ENCODE peak calls at places on chromosomes 5 and 9, in six cellular contexts. M is A549, C is vagina, O is tibial artery, V is endothelial cell, J is GM12865. L is an unnamed sample.

GRCh38 chr9:137301086-137301947 is 754 bp downstream of the NRARP start:
- DNase-seq in C (no peak), V (peak), J (peak), O (no peak), M (peak), L (peak)

GRCh38 chr9:78866228-78867132 is 569.6 kb downstream of the PSAT1 start:
- DNase-seq in V (no peak), J (no peak), C (no peak), M (peak), O (no peak), L (no peak)

GRCh38 chr9:114898741-114899140 is 31.6 kb downstream of the TNFSF8 start:
- DNase-seq in M (no peak), C (no peak), V (no peak), O (peak), J (peak), L (no peak)

GRCh38 chr5:168188182-168188581 is 103.3 kb upstream of the WWC1 start:
- DNase-seq in J (no peak), C (no peak), V (no peak), M (no peak), O (no peak), L (no peak)

GRCh38 chr9:94791431-94791830 is 64.9 kb downstream of the AOPEP start:
- DNase-seq in C (no peak), V (no peak), J (no peak), M (no peak), O (no peak), L (no peak)

GRCh38 chr5:5134107-5134506 is 6.0 kb upstream of the ADAMTS16 start:
- DNase-seq in V (no peak), J (no peak), M (no peak), C (no peak), O (no peak), L (no peak)

GRCh38 chr9:71285191-71285656 is 163.8 kb upstream of the TRPM3 start:
- DNase-seq in V (peak), J (peak), C (no peak), M (peak), O (peak), L (peak)

GRCh38 chr9:131690462-131690861 is 49.4 kb downstream of the RAPGEF1 start:
- DNase-seq in V (no peak), C (no peak), J (no peak), O (no peak), M (no peak), L (no peak)

GRCh38 chr5:178249191-178249989 is 16.8 kb upstream of the PHYKPL start:
- DNase-seq in J (no peak), O (no peak), M (no peak), V (no peak), C (no peak), L (no peak)

GRCh38 chr9:114549677-114550330 is 37.8 kb upstream of the ATP6V1G1 start:
- DNase-seq in J (no peak), M (no peak), C (no peak), O (no peak), V (no peak), L (no peak)

GRCh38 chr9:133429641-133430161 is 7.5 kb downstream of the ADAMTS13 start:
- DNase-seq in J (no peak), V (peak), C (no peak), M (peak), O (no peak), L (no peak)

GRCh38 chr5:178286226-178287090 is 53.9 kb upstream of the PHYKPL start:
- DNase-seq in O (no peak), J (no peak), V (no peak), C (no peak), M (no peak), L (no peak)

GRCh38 chr5:38807570-38808461 is 38.0 kb upstream of the OSMR start:
- DNase-seq in O (no peak), C (no peak), V (no peak), M (peak), J (no peak), L (no peak)

GRCh38 chr9:129338701-129339445 is 160.8 kb upstream of the IER5L start:
- DNase-seq in C (no peak), M (no peak), J (no peak), V (no peak), O (no peak), L (no peak)

GRCh38 chr9:110260911-110261310 is 4.6 kb upstream of the TXN start:
- DNase-seq in J (no peak), V (no peak), O (no peak), C (no peak), M (no peak), L (no peak)

GRCh38 chr5:65695896-65696295 is 26.0 kb downstream of the SGTB start:
- DNase-seq in V (no peak), C (no peak), J (no peak), M (no peak), O (no peak), L (no peak)

GRCh38 chr5:80083115-80083890 is 48.2 kb downstream of the THBS4 start:
- DNase-seq in C (no peak), V (peak), O (no peak), M (peak), J (peak), L (peak)

GRCh38 chr9:112065781-112066606 is 109.1 kb downstream of the SUSD1 start:
- DNase-seq in J (no peak), M (peak), C (no peak), O (no peak), V (no peak), L (peak)

GRCh38 chr9:18700714-18701113 is 226.8 kb downstream of the ADAMTSL1 start:
- DNase-seq in C (no peak), M (no peak), J (no peak), V (no peak), O (no peak), L (no peak)

GRCh38 chr5:176356179-176356566 is 5.4 kb downstream of the KIAA1191 start:
- DNase-seq in O (no peak), C (no peak), M (no peak), J (no peak), V (no peak), L (no peak)

GRCh38 chr5:32951003-32951402 is 239.9 kb downstream of the NPR3 start:
- DNase-seq in O (no peak), J (no peak), M (no peak), C (no peak), V (no peak), L (no peak)

GRCh38 chr9:34254141-34254913 is 74.7 kb downstream of the KIF24 start:
- DNase-seq in M (peak), C (no peak), O (no peak), V (no peak), J (no peak), L (peak)

GRCh38 chr5:132417010-132417439 is 47.5 kb downstream of the SLC22A5 start:
- DNase-seq in V (no peak), J (no peak), C (no peak), O (peak), M (no peak), L (no peak)

GRCh38 chr5:151173711-151174611 is 16.4 kb upstream of the ANXA6 start:
- DNase-seq in V (no peak), J (no peak), M (no peak), C (no peak), O (no peak), L (no peak)

GRCh38 chr9:7536310-7536939 is 263.2 kb downstream of the DMAC1 start:
- DNase-seq in J (peak), M (peak), V (peak), O (peak), C (no peak), L (peak)

GRCh38 chr9:120655005-120655622 is 59.2 kb downstream of the MEGF9 start:
- DNase-seq in J (peak), O (no peak), M (no peak), V (no peak), C (no peak), L (peak)

GRCh38 chr9:30970186-30970585 is 1414.3 kb upstream of the ACO1 start:
- DNase-seq in C (no peak), J (no peak), M (no peak), V (no peak), O (no peak), L (no peak)

GRCh38 chr9:30967484-30967883 is 1417.0 kb upstream of the ACO1 start:
- DNase-seq in V (no peak), M (peak), J (no peak), O (no peak), C (no peak), L (no peak)

GRCh38 chr9:30964332-30964731 is 1420.1 kb upstream of the ACO1 start:
- DNase-seq in M (no peak), O (no peak), C (no peak), J (no peak), V (no peak), L (no peak)
- TF ChIP-seq CTCF in M (no peak), O (no peak), C (no peak), J (no peak), V (no peak), L (no peak)

GRCh38 chr5:133788121-133788520 is 175.8 kb upstream of the FSTL4 start:
- DNase-seq in V (no peak), J (no peak), O (no peak), C (no peak), M (no peak), L (no peak)

GRCh38 chr5:133783481-133783880 is 171.1 kb upstream of the FSTL4 start:
- DNase-seq in O (no peak), M (no peak), V (no peak), C (no peak), J (no peak), L (no peak)

GRCh38 chr5:133786432-133786831 is 174.1 kb upstream of the FSTL4 start:
- DNase-seq in V (no peak), O (no peak), J (no peak), M (no peak), C (no peak), L (no peak)

GRCh38 chr5:133782736-133783135 is 170.4 kb upstream of the FSTL4 start:
- DNase-seq in V (no peak), J (no peak), C (no peak), O (no peak), M (no peak), L (no peak)

DNA sequence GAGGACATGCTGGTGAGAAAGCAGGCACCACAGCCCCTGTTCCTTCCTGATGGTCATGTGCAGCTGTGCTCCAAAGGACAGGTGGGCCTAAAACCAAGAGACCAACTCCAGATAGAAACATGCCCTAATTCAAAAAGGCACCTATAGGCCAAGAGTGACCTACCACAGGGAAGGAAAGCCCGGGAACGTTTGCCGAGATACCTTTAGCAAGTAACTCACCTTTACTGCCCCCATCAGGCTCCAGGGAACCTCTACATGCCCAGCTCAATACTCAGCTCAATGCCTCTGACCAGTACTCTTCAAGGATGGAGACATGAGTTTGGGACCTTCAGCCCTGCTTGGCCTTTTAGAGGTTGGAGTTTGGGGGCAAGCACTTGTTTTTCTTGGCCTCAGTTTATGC is 172.8 kb upstream of the FSTL4 start:
- DNase-seq in C (no peak), O (no peak), M (no peak), V (no peak), J (no peak), L (no peak)
- TF ChIP-seq CTCF in C (no peak), O (no peak), M (no peak), V (no peak), J (no peak), L (no peak)

GRCh38 chr9:124754289-124754688 is 16.8 kb downstream of the NR6A1 start:
- DNase-seq in O (no peak), C (no peak), J (no peak), M (peak), V (no peak), L (no peak)
- TF ChIP-seq CTCF in O (no peak), C (no peak), J (no peak), M (peak), V (no peak), L (no peak)

DNA sequence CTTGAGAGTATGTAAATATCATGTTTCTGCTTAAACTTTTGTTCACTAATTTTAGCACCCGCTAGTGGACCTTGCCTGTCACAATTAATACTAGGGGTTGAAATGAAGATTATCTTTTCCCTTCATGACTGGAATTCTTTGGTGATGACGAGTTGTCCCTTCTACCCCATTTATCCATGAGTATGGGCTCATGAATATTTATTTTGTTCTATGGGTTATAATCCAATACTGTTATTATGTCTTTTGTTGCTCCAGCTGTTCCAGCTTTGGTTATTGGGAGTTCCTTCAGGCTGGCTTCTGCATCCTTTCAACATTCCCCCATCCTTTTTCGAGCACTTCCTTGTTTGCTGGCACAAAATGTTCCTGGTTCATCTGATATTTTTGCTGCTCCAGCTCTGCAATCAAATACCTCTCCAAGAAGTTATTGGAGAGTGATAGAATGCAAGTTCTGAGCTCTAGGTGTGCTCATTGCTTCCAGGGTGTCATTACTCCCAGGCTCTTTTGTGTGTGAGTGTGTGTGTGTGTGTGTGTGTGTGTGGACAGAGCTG is 19.7 kb upstream of the ARHGEF28 start:
- DNase-seq in M (no peak), O (no peak), C (no peak), V (no peak), J (no peak), L (no peak)
- TF ChIP-seq CTCF in M (peak), O (no peak), C (no peak), V (no peak), J (no peak), L (no peak)

GRCh38 chr5:34736445-34737119 is 80.5 kb downstream of the RAI14 start:
- DNase-seq in C (no peak), M (peak), J (no peak), V (no peak), O (no peak), L (peak)
- TF ChIP-seq CTCF in C (no peak), M (no peak), J (no peak), V (no peak), O (no peak), L (no peak)

L was measured in Calu3.